ENCODE peak calls at places on chromosomes 6 and 20, in nine cellular contexts. F is HCT116, J is transverse colon, T is adrenal gland, K is tibial nerve, X is testis, G is body of pancreas, V is A549, H is breast epithelium. Z is an unnamed sample.

GRCh38 chr6:80363501-80363900 is 257.0 kb downstream of the BCKDHB start:
- DNase-seq in F (no peak), J (no peak), T (no peak), K (no peak), X (no peak), G (no peak), V (no peak), H (no peak), Z (no peak)

GRCh38 chr6:11423072-11423471 is 114.5 kb upstream of the TMEM170B start:
- DNase-seq in F (no peak), J (no peak), T (no peak), K (no peak), X (no peak), G (no peak), V (no peak), H (no peak), Z (no peak)

GRCh38 chr6:80457044-80457933 is 350.8 kb downstream of the BCKDHB start:
- DNase-seq in F (peak; percentile 38), J (peak; percentile 17), T (peak; percentile 90), K (peak; percentile 27), X (peak; percentile 40), G (peak; percentile 47), V (peak; percentile 40), H (peak; percentile 67), Z (no peak)

GRCh38 chr6:117840541-117840983 is 66.5 kb upstream of the SLC35F1 start:
- DNase-seq in F (peak; percentile 68), J (no peak), T (no peak), K (no peak), X (no peak), G (no peak), V (peak; percentile 53), H (no peak), Z (peak; percentile 48)

GRCh38 chr6:145214570-145214969 is 520.8 kb downstream of the EPM2A start:
- DNase-seq in F (peak; percentile 36), J (no peak), T (no peak), K (no peak), X (no peak), G (no peak), V (peak; percentile 13), H (no peak), Z (peak; percentile 37)

GRCh38 chr6:97925504-97925903 is 642.5 kb upstream of the MMS22L start:
- DNase-seq in F (no peak), J (no peak), T (no peak), K (no peak), X (no peak), G (no peak), V (no peak), H (no peak), Z (no peak)

GRCh38 chr6:92779758-92780157 is 639.6 kb downstream of the EPHA7 start:
- DNase-seq in F (no peak), J (no peak), T (no peak), K (no peak), X (no peak), G (no peak), V (no peak), H (no peak), Z (no peak)

GRCh38 chr6:30265166-30265565 is 52.0 kb upstream of the TRIM26 start:
- DNase-seq in F (no peak), J (no peak), T (no peak), K (no peak), X (no peak), G (no peak), V (no peak), H (no peak), Z (no peak)

GRCh38 chr20:13299401-13299800 is 78.3 kb downstream of the ISM1 start:
- DNase-seq in F (no peak), J (no peak), T (no peak), K (no peak), X (no peak), G (no peak), V (no peak), H (no peak), Z (no peak)

GRCh38 chr6:15962449-15962764 is 166.5 kb upstream of the MYLIP start:
- DNase-seq in F (no peak), J (no peak), T (no peak), K (no peak), X (no peak), G (no peak), V (no peak), H (no peak), Z (no peak)

GRCh38 chr6:147642458-147642857 is 134.0 kb downstream of the SAMD5 start:
- DNase-seq in F (no peak), J (peak; percentile 11), T (no peak), K (no peak), X (no peak), G (no peak), V (no peak), H (no peak), Z (no peak)

GRCh38 chr6:147643341-147644200 is 135.1 kb downstream of the SAMD5 start:
- DNase-seq in F (no peak), J (no peak), T (no peak), K (no peak), X (no peak), G (no peak), V (no peak), H (no peak), Z (no peak)

GRCh38 chr6:147641511-147641910 is 133.0 kb downstream of the SAMD5 start:
- DNase-seq in F (no peak), J (no peak), T (no peak), K (no peak), X (no peak), G (no peak), V (no peak), H (no peak), Z (no peak)
- TF ChIP-seq POLR2A in F (no peak), J (no peak), T (no peak), K (no peak), X (no peak), G (no peak), V (no peak), H (no peak), Z (no peak)

GRCh38 chr20:62792182-62792939 is 3.9 kb upstream of the MRGBP start:
- DNase-seq in F (no peak), J (no peak), T (no peak), K (no peak), X (no peak), G (no peak), V (no peak), H (no peak), Z (no peak)

GRCh38 chr20:62793757-62794006 is 2.6 kb upstream of the MRGBP start:
- DNase-seq in F (no peak), J (no peak), T (no peak), K (no peak), X (no peak), G (no peak), V (no peak), H (no peak), Z (no peak)

GRCh38 chr20:62792940-62793756 is 3.1 kb upstream of the MRGBP start:
- DNase-seq in F (no peak), J (no peak), T (no peak), K (no peak), X (no peak), G (no peak), V (no peak), H (no peak), Z (no peak)

GRCh38 chr20:62795023-62795761 is 1.1 kb upstream of the MRGBP start:
- DNase-seq in F (no peak), J (peak; percentile 65), T (no peak), K (no peak), X (peak; percentile 63), G (peak; percentile 41), V (peak; percentile 59), H (no peak), Z (peak; percentile 74)

GRCh38 chr20:62794007-62794724 is 2.1 kb upstream of the MRGBP start:
- DNase-seq in F (peak; percentile 93), J (peak; percentile 97), T (peak; percentile 96), K (peak; percentile 94), X (peak; percentile 95), G (peak; percentile 98), V (peak; percentile 97), H (peak; percentile 96), Z (peak; percentile 97)
- TF ChIP-seq POLR2A in F (no peak), J (peak; percentile 81), T (peak; percentile 62), K (peak; percentile 87), X (peak; percentile 62), G (peak; percentile 92), V (peak; percentile 67), H (peak; percentile 69), Z (peak; percentile 81)

DNA sequence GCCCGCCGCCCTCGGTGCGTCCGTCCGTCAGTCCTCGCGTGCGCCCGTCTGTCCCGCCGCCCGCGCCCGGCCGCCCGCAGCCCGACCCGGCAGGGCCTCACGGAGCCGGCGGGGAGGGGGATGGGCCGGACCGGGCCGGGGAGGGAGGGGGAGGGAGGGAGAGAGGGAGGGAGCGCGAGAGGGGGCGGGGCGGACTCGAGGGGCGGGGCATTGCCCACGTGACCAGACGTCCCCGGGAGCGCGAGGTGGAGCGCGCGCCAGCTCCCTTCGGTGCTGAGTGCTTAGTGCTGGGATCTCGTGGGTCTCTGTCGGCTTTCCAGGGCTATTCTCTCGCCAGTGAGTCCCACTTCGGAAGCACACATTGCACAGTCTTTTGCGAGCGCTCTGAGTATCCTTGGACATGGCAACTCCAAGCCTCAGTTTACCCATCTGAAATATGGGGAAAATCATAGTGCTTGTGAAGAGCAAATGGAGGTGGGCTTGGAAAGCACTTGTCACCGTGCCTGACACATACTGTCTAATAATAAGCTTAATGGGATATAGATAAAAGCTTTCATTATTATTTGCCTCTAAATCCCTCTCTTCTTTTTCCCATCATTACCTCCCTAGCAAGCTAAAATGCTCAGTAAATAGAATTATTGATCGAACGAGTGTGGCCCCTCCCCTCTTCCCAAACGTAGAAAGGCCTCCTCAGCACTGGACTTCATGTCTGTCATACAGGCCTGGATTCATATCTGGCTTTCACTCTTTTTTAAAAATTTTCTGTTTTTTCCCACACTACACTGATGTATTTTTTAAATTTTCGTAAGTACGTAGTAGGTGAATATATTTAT is at the start of gene NCOA6:
- DNase-seq in F (peak; percentile 50), J (peak; percentile 91), T (peak; percentile 85), K (peak; percentile 85), X (peak; percentile 94), G (peak; percentile 88), V (peak; percentile 85), H (peak; percentile 90), Z (peak; percentile 90)
- TF ChIP-seq POLR2A in F (peak; percentile 63), J (no peak), T (no peak), K (no peak), X (no peak), G (peak; percentile 29), V (peak; percentile 80), H (no peak), Z (peak; percentile 55)

GRCh38 chr20:49672109-49672681 is 41.5 kb downstream of the B4GALT5 start:
- DNase-seq in F (no peak), J (no peak), T (no peak), K (no peak), X (no peak), G (no peak), V (no peak), H (no peak), Z (no peak)
- TF ChIP-seq POLR2A in F (no peak), J (no peak), T (no peak), K (no peak), X (no peak), G (no peak), V (no peak), H (no peak), Z (no peak)